ENCODE peak calls at places on chromosomes 12 and 14, in eight cellular contexts. Q is upper lobe of left lung, F is stomach, S is HCT116, D is prostate gland, M is suprapubic skin, Z is spleen, R is K562. Y is an unnamed sample.

GRCh38 chr12:68641138-68641537 is 30.4 kb downstream of the RAP1B start:
- DNase-seq in F (no peak), S (no peak), Z (no peak), R (no peak), D (no peak), Q (no peak), M (no peak), Y (no peak)

GRCh38 chr12:93860659-93861373 is 183.6 kb downstream of the CRADD start:
- DNase-seq in Z (no peak), F (no peak), Q (no peak), S (no peak), M (no peak), D (no peak), R (no peak), Y (no peak)

GRCh38 chr14:70052990-70053389 is 135.8 kb downstream of the SLC8A3 start:
- DNase-seq in Z (no peak), R (no peak), Q (no peak), S (no peak), D (no peak), F (no peak), M (no peak), Y (no peak)

GRCh38 chr14:91154851-91155625 is 41.2 kb downstream of the DGLUCY start:
- DNase-seq in S (peak), M (no peak), Q (no peak), F (peak), D (peak), Z (no peak), R (peak), Y (peak)

GRCh38 chr12:77947326-77947725 is 116.6 kb downstream of the NAV3 start:
- DNase-seq in F (no peak), M (no peak), D (no peak), R (no peak), S (no peak), Z (no peak), Q (no peak), Y (no peak)

GRCh38 chr14:92937229-92937937 is 14.4 kb downstream of the CHGA start:
- DNase-seq in R (no peak), Z (no peak), D (no peak), S (peak), M (no peak), Q (peak), F (no peak), Y (no peak)

GRCh38 chr14:101102875-101103274 is 199.4 kb upstream of the RTL1 start:
- DNase-seq in M (peak), D (no peak), R (no peak), F (no peak), S (no peak), Z (peak), Q (peak), Y (peak)

GRCh38 chr12:94618995-94619695 is 31.2 kb downstream of the TMCC3 start:
- DNase-seq in Z (no peak), D (no peak), Q (no peak), F (no peak), M (no peak), S (peak), R (no peak), Y (no peak)

GRCh38 chr14:83133986-83134664 is 1600.5 kb upstream of the SEL1L start:
- DNase-seq in D (no peak), Q (no peak), S (no peak), M (no peak), Z (no peak), F (no peak), R (no peak), Y (no peak)

GRCh38 chr14:86296173-86296572 is 766.2 kb downstream of the FLRT2 start:
- DNase-seq in Z (no peak), Q (no peak), S (no peak), R (no peak), M (no peak), F (no peak), D (no peak), Y (no peak)

GRCh38 chr12:32906407-32907165 is 10.0 kb upstream of the PKP2 start:
- DNase-seq in M (no peak), F (peak), Q (no peak), S (no peak), R (no peak), D (no peak), Z (no peak), Y (no peak)

GRCh38 chr14:24871302-24871701 is 178.6 kb downstream of the STXBP6 start:
- DNase-seq in M (no peak), Q (no peak), Z (no peak), F (no peak), D (no peak), S (no peak), R (no peak), Y (no peak)

GRCh38 chr12:64110864-64111263 is 111.2 kb downstream of the KICS2 start:
- DNase-seq in D (no peak), Z (no peak), R (no peak), F (no peak), M (no peak), S (no peak), Q (no peak), Y (no peak)

GRCh38 chr14:98931911-98932310 is 340.1 kb downstream of the BCL11B start:
- DNase-seq in R (no peak), S (no peak), D (no peak), Q (no peak), M (peak), Z (peak), F (peak), Y (peak)

GRCh38 chr12:94488449-94488848 is 28.8 kb upstream of the CEP83 start:
- DNase-seq in D (no peak), F (no peak), Q (no peak), S (no peak), R (no peak), M (no peak), Z (no peak), Y (no peak)

GRCh38 chr14:31036552-31036951 is 10.4 kb upstream of the STRN3 start:
- DNase-seq in M (no peak), R (no peak), F (no peak), S (no peak), Z (no peak), Q (no peak), D (no peak), Y (no peak)

GRCh38 chr12:128695697-128696096 is 128.1 kb downstream of the SLC15A4 start:
- DNase-seq in Q (peak), Z (no peak), D (no peak), S (no peak), R (no peak), M (no peak), F (no peak), Y (no peak)

GRCh38 chr14:90811641-90812040 is 4.6 kb downstream of the TTC7B start:
- DNase-seq in R (no peak), M (no peak), D (no peak), F (no peak), Z (no peak), S (no peak), Q (no peak), Y (no peak)

GRCh38 chr14:81889529-81889928 is 355.9 kb upstream of the SEL1L start:
- DNase-seq in F (no peak), S (no peak), Z (no peak), R (no peak), D (no peak), M (no peak), Q (no peak), Y (no peak)

GRCh38 chr14:61319706-61320105 is 1.7 kb upstream of the PRKCH start:
- DNase-seq in D (no peak), S (no peak), M (no peak), F (no peak), R (no peak), Z (no peak), Q (no peak), Y (no peak)

GRCh38 chr14:50910495-50911420 is 33.5 kb downstream of the PYGL start:
- DNase-seq in R (no peak), F (no peak), D (no peak), Q (no peak), M (no peak), Z (no peak), S (no peak), Y (no peak)

GRCh38 chr14:21405097-21405496 is 21.3 kb upstream of the SUPT16H start:
- DNase-seq in Q (no peak), R (no peak), S (no peak), F (no peak), M (no peak), Z (no peak), D (no peak), Y (no peak)

GRCh38 chr12:125029756-125030358 is 35.4 kb upstream of the AACS start:
- DNase-seq in S (no peak), M (no peak), Q (no peak), R (no peak), F (no peak), D (no peak), Z (no peak), Y (no peak)

GRCh38 chr14:105881021-105881930 is 354.9 kb downstream of the TMEM121 start:
- DNase-seq in D (no peak), F (peak), Q (peak), S (no peak), R (no peak), Z (peak), M (peak), Y (peak)

GRCh38 chr14:55336161-55336560 is 64.9 kb downstream of the FBXO34 start:
- DNase-seq in M (no peak), D (no peak), Z (no peak), Q (no peak), F (peak), R (no peak), S (no peak), Y (no peak)

GRCh38 chr14:78182722-78183121 is 12.5 kb downstream of the NRXN3 start:
- DNase-seq in R (no peak), Q (no peak), F (no peak), D (no peak), S (no peak), Z (no peak), M (no peak), Y (no peak)

GRCh38 chr14:36091096-36091495 is 85.4 kb downstream of the PTCSC3 start:
- DNase-seq in R (no peak), M (no peak), S (peak), D (no peak), Q (no peak), F (peak), Z (no peak), Y (no peak)

GRCh38 chr14:72844528-72844927 is 49.4 kb downstream of the DPF3 start:
- DNase-seq in R (no peak), M (no peak), D (no peak), Z (no peak), S (no peak), Q (no peak), F (no peak), Y (no peak)

GRCh38 chr12:109192358-109192757 is 76.0 kb downstream of the ACACB start:
- DNase-seq in Q (no peak), Z (no peak), R (no peak), F (no peak), M (no peak), S (no peak), D (no peak), Y (no peak)

GRCh38 chr12:94498698-94499097 is 39.0 kb upstream of the CEP83 start:
- DNase-seq in F (no peak), Z (no peak), R (no peak), M (no peak), Q (no peak), S (no peak), D (no peak), Y (no peak)

GRCh38 chr12:30191701-30192455 is 408.1 kb upstream of the TMTC1 start:
- DNase-seq in Q (no peak), R (no peak), D (no peak), Z (no peak), S (no peak), M (no peak), F (no peak), Y (no peak)

GRCh38 chr12:21831671-21832357 is 57.3 kb upstream of the KCNJ8 start:
- DNase-seq in M (peak), F (no peak), D (no peak), Z (no peak), Q (no peak), S (no peak), R (no peak), Y (peak)

DNA sequence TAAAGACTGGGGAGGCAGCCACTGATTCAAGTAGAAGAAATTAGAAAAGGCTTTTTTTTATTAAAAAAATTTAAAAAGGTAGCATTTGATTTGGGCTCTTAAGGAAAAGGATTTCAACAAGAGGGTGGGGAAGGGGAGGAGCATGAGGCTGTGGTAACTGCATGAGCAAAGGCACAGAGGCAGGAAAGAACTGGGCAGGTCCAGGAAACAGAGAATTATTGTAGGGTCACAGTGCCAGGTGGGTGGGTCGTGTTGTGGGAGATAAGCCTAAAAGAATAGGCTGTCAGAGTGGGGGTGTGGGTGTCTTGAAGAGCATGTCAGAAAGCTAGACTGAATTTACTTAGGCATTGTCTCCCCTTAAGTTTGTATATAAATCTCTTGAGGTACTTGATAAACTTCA is 7.8 kb downstream of the LIMA1 start:
- DNase-seq in D (no peak), R (peak), Z (no peak), Q (no peak), F (peak), S (no peak), M (no peak), Y (no peak)
- TF ChIP-seq POLR2A in D (no peak), R (no peak), Z (no peak), Q (no peak), F (no peak), S (no peak), M (no peak), Y (no peak)

GRCh38 chr14:68464716-68465115 is 328.2 kb downstream of the ZFP36L1 start:
- DNase-seq in D (no peak), R (no peak), Q (no peak), S (peak), F (no peak), Z (no peak), M (no peak), Y (no peak)
- TF ChIP-seq POLR2AphosphoS5 in D (no peak), R (no peak), Q (no peak), S (peak), F (no peak), Z (no peak), M (no peak), Y (no peak)

GRCh38 chr12:104877107-104877705 is 80.9 kb downstream of the SLC41A2 start:
- DNase-seq in S (no peak), F (peak), M (no peak), Q (no peak), Z (no peak), R (peak), D (peak), Y (no peak)
- H3K4me3 ChIP-seq in S (no peak), F (no peak), M (no peak), Q (no peak), Z (no peak), R (no peak), D (no peak), Y (no peak)

GRCh38 chr12:5535531-5535930 is 103.6 kb downstream of the NTF3 start:
- DNase-seq in F (no peak), Q (no peak), D (no peak), Z (no peak), R (no peak), S (no peak), M (no peak), Y (no peak)
- TF ChIP-seq POLR2A in F (no peak), Q (no peak), D (no peak), Z (no peak), R (no peak), S (no peak), M (no peak), Y (no peak)

GRCh38 chr14:103880986-103881926 is 33.9 kb upstream of the PPP1R13B start:
- DNase-seq in D (no peak), Z (peak), M (no peak), R (no peak), S (no peak), Q (no peak), F (peak), Y (no peak)

GRCh38 chr14:103879570-103880333 is 32.4 kb upstream of the PPP1R13B start:
- DNase-seq in D (peak), Q (peak), R (peak), S (no peak), Z (no peak), M (no peak), F (peak), Y (no peak)

GRCh38 chr14:103879118-103879569 is 31.8 kb upstream of the PPP1R13B start:
- DNase-seq in Z (no peak), F (no peak), Q (no peak), M (no peak), S (no peak), R (no peak), D (no peak), Y (no peak)

GRCh38 chr14:103880334-103880985 is 33.1 kb upstream of the PPP1R13B start:
- DNase-seq in M (peak), R (no peak), Q (peak), F (peak), S (no peak), Z (peak), D (peak), Y (peak)

GRCh38 chr14:103878180-103878579 is 30.8 kb upstream of the PPP1R13B start:
- DNase-seq in F (no peak), D (no peak), R (no peak), M (no peak), Q (no peak), S (no peak), Z (no peak), Y (no peak)
- TF ChIP-seq POLR2AphosphoS5 in F (no peak), D (no peak), R (no peak), M (no peak), Q (no peak), S (no peak), Z (no peak), Y (no peak)